ENCODE peak calls at places on chromosomes 2 and 18, in six cellular contexts. N is heart left ventricle, A is transverse colon, F is IMR-90, I is erythroblast, D is upper lobe of left lung. Y is an unnamed sample.

GRCh38 chr18:50011813-50012445 is 183.0 kb downstream of the MYO5B start:
- DNase-seq in F (peak; percentile 75), D (peak; percentile 28), N (no peak), I (no peak), A (no peak), Y (no peak)

GRCh38 chr2:32851777-32852439 is 94.8 kb upstream of the LTBP1 start:
- DNase-seq in D (no peak), I (no peak), F (peak; percentile 38), N (no peak), A (no peak), Y (no peak)

GRCh38 chr2:150426724-150427123 is 60.7 kb downstream of the RND3 start:
- DNase-seq in N (no peak), I (no peak), D (no peak), A (no peak), F (no peak), Y (no peak)

GRCh38 chr2:43539991-43540860 is 55.6 kb downstream of the THADA start:
- DNase-seq in F (peak; percentile 92), I (no peak), D (peak; percentile 76), N (peak; percentile 76), A (peak; percentile 51), Y (peak; percentile 93)

GRCh38 chr2:130231656-130232055 is 33.4 kb upstream of the TUBA3E start:
- DNase-seq in N (no peak), D (no peak), F (no peak), A (no peak), I (no peak), Y (no peak)

GRCh38 chr2:126429129-126429528 is 226.8 kb upstream of the GYPC start:
- DNase-seq in A (no peak), I (no peak), N (no peak), D (no peak), F (no peak), Y (no peak)

GRCh38 chr2:62724886-62725711 is 19.6 kb downstream of the EHBP1 start:
- DNase-seq in A (peak; percentile 26), N (peak; percentile 24), F (no peak), I (peak; percentile 51), D (peak; percentile 27), Y (peak; percentile 63)

GRCh38 chr2:48943436-48943835 is 187.9 kb upstream of the LHCGR start:
- DNase-seq in N (no peak), A (no peak), I (no peak), F (peak; percentile 16), D (no peak), Y (no peak)

GRCh38 chr2:238505119-238505891 is 78.6 kb downstream of the ASB1 start:
- DNase-seq in N (no peak), F (peak; percentile 30), D (peak; percentile 11), A (no peak), I (no peak), Y (peak; percentile 42)

GRCh38 chr2:20577495-20578235 is 73.2 kb downstream of the HS1BP3 start:
- DNase-seq in A (no peak), N (peak; percentile 34), D (no peak), I (no peak), F (peak; percentile 85), Y (no peak)

GRCh38 chr2:348517-348916 is 60.6 kb upstream of the ALKAL2 start:
- DNase-seq in I (no peak), D (no peak), N (no peak), A (no peak), F (no peak), Y (no peak)

GRCh38 chr2:45984896-45985488 is 312.2 kb upstream of the EPAS1 start:
- DNase-seq in I (no peak), F (no peak), A (no peak), N (no peak), D (no peak), Y (peak; percentile 39)

GRCh38 chr2:205679410-205680009 is 2.8 kb upstream of the NRP2 start:
- DNase-seq in A (no peak), F (no peak), D (no peak), N (no peak), I (no peak), Y (no peak)

GRCh38 chr18:49139726-49140125 is 189.0 kb upstream of the SMAD7 start:
- DNase-seq in F (no peak), A (no peak), D (no peak), N (no peak), I (no peak), Y (no peak)

GRCh38 chr2:2828774-2829368 is 497.8 kb upstream of the MYT1L start:
- DNase-seq in N (no peak), A (no peak), I (no peak), D (no peak), F (no peak), Y (no peak)

GRCh38 chr2:109466674-109467575 is 146.8 kb downstream of the SEPTIN10 start:
- DNase-seq in N (no peak), D (no peak), F (peak; percentile 62), A (peak; percentile 2), I (no peak), Y (peak; percentile 19)

GRCh38 chr2:167946367-167946955 is 300.9 kb downstream of the STK39 start:
- DNase-seq in I (no peak), N (no peak), A (no peak), D (no peak), F (no peak), Y (no peak)

GRCh38 chr2:167943877-167944276 is 303.5 kb downstream of the STK39 start:
- DNase-seq in N (no peak), F (peak; percentile 20), D (no peak), I (no peak), A (no peak), Y (no peak)

GRCh38 chr2:167944825-167945659 is 302.4 kb downstream of the STK39 start:
- DNase-seq in D (no peak), I (no peak), F (peak; percentile 47), A (no peak), N (no peak), Y (no peak)

GRCh38 chr2:167943368-167943767 is 304.0 kb downstream of the STK39 start:
- DNase-seq in F (no peak), A (no peak), N (no peak), D (no peak), I (no peak), Y (no peak)

GRCh38 chr2:167945660-167946366 is 301.6 kb downstream of the STK39 start:
- DNase-seq in D (no peak), N (no peak), I (no peak), A (no peak), F (no peak), Y (no peak)
- TF ChIP-seq POLR2A in D (no peak), N (no peak), I (no peak), A (no peak), F (no peak), Y (no peak)

GRCh38 chr18:11137400-11137799 is 12.0 kb downstream of the PIEZO2 start:
- DNase-seq in I (no peak), N (no peak), D (no peak), F (no peak), A (no peak), Y (no peak)
- TF ChIP-seq POLR2A in I (no peak), N (no peak), D (no peak), F (no peak), A (no peak), Y (no peak)

GRCh38 chr2:191012346-191012745 is 1.6 kb downstream of the STAT1 start:
- DNase-seq in D (no peak), N (no peak), A (no peak), F (no peak), I (no peak), Y (no peak)
- TF ChIP-seq POLR2A in D (no peak), N (no peak), A (no peak), F (no peak), I (no peak), Y (no peak)

DNA sequence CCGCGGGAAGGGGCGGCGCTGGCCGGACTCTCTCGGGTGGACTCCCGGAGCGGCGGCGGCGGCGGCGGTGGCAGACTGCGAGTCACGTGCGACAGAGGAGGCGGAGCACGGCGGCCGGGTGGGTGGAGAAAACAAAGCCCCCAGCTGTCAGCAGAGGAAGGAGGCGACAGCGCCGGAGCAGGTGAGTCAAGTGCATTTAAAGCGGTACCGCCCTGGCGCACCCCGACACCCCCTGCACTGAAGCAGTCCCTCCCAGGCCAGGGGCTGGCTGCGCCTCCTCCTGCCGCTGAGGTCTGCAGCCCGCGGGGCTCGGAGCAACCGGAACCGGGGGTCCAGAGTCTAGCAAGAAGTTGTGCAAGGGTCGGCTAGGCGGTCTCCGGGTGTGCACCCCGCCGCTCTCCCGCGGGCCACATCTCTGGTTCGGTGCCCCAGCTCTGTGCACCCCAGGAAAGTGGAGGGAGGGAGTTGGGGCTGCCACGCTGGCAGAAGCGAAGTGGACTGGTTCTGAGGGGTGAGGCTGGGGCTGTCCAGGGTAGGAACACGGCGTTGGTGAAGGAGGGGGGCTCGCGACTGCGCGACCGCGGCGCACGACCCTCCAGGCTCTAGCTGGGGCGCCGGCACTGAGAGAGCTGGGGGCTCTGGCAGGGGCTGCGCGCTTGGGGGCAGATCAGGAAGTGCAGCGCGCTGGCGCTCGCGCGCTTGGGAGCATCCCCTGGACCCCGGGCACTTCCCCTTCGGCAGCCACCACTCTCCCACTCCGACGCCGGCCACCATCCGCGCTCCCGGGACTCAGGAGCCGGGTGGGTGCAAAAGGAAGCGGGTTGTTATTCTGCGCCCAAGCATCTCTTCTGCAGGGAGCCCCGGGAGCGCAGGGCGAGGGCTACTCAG is 64.1 kb upstream of the MAPRE2 start:
- DNase-seq in D (peak; percentile 85), F (peak; percentile 19), I (peak; percentile 85), N (peak; percentile 85), A (peak; percentile 93), Y (peak; percentile 86)
- TF ChIP-seq POLR2A in D (no peak), F (no peak), I (no peak), N (peak; percentile 65), A (peak; percentile 66), Y (peak; percentile 23)

Y was measured in sigmoid colon.